ENCODE peak calls at places on chromosome X, in four cellular contexts. G, F, O and X are unnamed samples.

GRCh38 chrX:47093248-47093647 is 15.0 kb downstream of the RGN start:
- DNase-seq in F (no peak), G (peak; percentile 35), O (peak; percentile 12), X (no peak)

GRCh38 chrX:154120567-154120966 is 23.1 kb upstream of the MECP2 start:
- DNase-seq in F (no peak), G (no peak), O (no peak), X (no peak)

GRCh38 chrX:46788902-46789301 is 30.0 kb upstream of the SLC9A7 start:
- DNase-seq in G (no peak), F (no peak), O (no peak), X (no peak)

GRCh38 chrX:136534131-136534530 is 2.1 kb downstream of the VGLL1 start:
- DNase-seq in G (no peak), F (no peak), O (no peak), X (no peak)

GRCh38 chrX:119095936-119096335 is 23.1 kb downstream of the CT47C1 start:
- DNase-seq in G (no peak), F (no peak), O (no peak), X (no peak)

GRCh38 chrX:12702509-12703091 is 88.6 kb upstream of the PRPS2 start:
- DNase-seq in O (peak; percentile 8), F (peak; percentile 1), G (no peak), X (peak; percentile 30)

GRCh38 chrX:118853596-118853995 is 30.0 kb downstream of the ZCCHC12 start:
- DNase-seq in F (no peak), G (no peak), O (no peak), X (no peak)

GRCh38 chrX:46758163-46758955 is 559 bp downstream of the SLC9A7 start:
- DNase-seq in G (no peak), F (no peak), O (no peak), X (no peak)

GRCh38 chrX:17078031-17078730 is 131.7 kb downstream of the REPS2 start:
- DNase-seq in F (no peak), G (no peak), O (no peak), X (no peak)

GRCh38 chrX:13808865-13809264 is 8.0 kb downstream of the GPM6B start:
- DNase-seq in F (no peak), G (no peak), O (no peak), X (no peak)

GRCh38 chrX:2500091-2500680 is 590 bp downstream of the DHRSX start:
- DNase-seq in O (peak; percentile 75), F (peak; percentile 18), G (peak; percentile 62), X (peak; percentile 51)

GRCh38 chrX:154037754-154038153 is 18.1 kb upstream of the IRAK1 start:
- DNase-seq in O (no peak), G (no peak), F (peak; percentile 73), X (no peak)

GRCh38 chrX:71489540-71489939 is 43.4 kb upstream of the OGT start:
- DNase-seq in G (no peak), O (no peak), F (no peak), X (no peak)

GRCh38 chrX:71493111-71493613 is 39.7 kb upstream of the OGT start:
- DNase-seq in G (no peak), F (peak; percentile 6), O (no peak), X (no peak)

GRCh38 chrX:71487814-71488213 is 45.1 kb upstream of the OGT start:
- DNase-seq in O (no peak), G (no peak), F (peak; percentile 21), X (no peak)

GRCh38 chrX:71496476-71496875 is 36.4 kb upstream of the OGT start:
- DNase-seq in F (no peak), G (no peak), O (no peak), X (no peak)

GRCh38 chrX:71492086-71493065 is 40.5 kb upstream of the OGT start:
- DNase-seq in F (no peak), G (peak; percentile 53), O (no peak), X (no peak)
- TF ChIP-seq NR3C1 in F (no peak), G (no peak), O (no peak), X (no peak)

DNA sequence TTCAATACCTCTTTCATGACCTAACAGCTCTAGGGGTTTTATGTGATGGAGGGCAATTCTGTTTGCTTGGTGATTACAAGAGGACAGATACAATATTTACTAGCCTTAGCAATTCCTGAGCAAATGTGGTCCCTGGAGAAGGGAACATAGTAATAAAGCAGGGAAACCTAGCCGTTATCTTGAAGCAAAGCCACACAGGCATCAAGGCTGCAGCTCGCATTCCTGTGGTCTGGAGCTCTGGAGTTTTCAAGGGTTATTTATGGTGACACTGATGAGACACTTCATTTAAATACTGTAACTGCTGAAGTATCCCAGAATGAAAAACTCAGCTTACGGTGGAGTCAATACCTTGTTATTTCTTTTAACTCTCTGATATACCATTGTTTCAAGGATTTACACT is 66.8 kb downstream of the AFF2 start:
- DNase-seq in F (no peak), O (peak; percentile 9), G (no peak), X (no peak)
- TF ChIP-seq NR3C1 in F (no peak), O (no peak), G (no peak), X (no peak)

GRCh38 chrX:97704474-97704873 is 820.8 kb downstream of the RPA4 start:
- DNase-seq in O (no peak), G (no peak), F (no peak), X (no peak)
- TF ChIP-seq NR3C1 in O (no peak), G (no peak), F (no peak), X (no peak)

DNA sequence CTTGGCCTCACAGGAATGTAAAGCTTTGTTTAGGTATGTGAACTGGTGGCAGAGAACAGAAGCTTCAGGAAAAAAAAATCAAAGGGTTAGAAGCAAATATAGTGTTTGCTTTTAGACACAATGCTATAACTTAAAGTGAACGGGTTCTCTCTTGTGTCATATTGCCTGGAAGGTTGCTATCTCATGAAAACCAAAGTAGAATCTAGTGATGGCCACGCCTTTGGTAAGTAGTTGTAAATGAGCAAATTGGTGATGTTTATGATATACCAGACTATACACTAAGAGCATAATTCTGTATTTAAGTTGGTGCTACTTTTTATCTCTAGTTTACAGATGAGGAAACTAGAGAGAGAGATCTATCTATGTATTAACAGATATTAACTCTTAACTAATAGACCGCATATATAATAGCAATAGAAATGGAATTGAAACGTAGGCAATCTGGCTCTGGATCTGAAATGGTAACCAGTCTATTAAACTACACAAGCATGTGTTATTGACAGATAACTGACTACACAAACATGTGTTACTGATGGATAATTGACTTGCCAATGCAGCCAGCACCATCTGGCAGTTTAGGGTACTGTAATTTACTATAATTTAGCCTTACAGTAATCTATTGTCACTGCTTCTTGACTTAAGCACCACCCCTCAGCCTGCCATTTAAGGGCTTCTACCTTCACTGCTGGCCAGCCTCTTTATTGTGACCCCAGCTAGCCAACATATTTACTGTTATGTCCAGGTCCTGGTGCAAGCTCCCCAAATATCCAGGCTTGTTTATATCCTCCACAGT is 40.9 kb downstream of the HCCS start:
- DNase-seq in O (no peak), F (no peak), G (no peak), X (no peak)
- TF ChIP-seq NR3C1 in O (no peak), F (no peak), G (no peak), X (no peak)